ENCODE peak calls at places on chromosome 4, in eight cellular contexts. X is tibial nerve, V is MM.1S, L is psoas muscle, W is body of pancreas, I is upper lobe of right lung, Y is glutamatergic neuron, O is cardiac fibroblast. E is an unnamed sample.

GRCh38 chr4:71487324-71487677 is 148.5 kb downstream of the SLC4A4 start:
- DNase-seq in X (no peak), V (no peak), L (no peak), W (peak), I (no peak), Y (no peak), O (no peak), E (no peak)

GRCh38 chr4:74389494-74389893 is 24.5 kb downstream of the EREG start:
- DNase-seq in X (no peak), V (no peak), L (no peak), W (no peak), I (no peak), Y (no peak), O (no peak), E (no peak)

GRCh38 chr4:2425386-2426068 is 6.8 kb downstream of the CFAP99 start:
- DNase-seq in X (no peak), V (no peak), L (peak), W (no peak), I (no peak), Y (no peak), O (no peak), E (no peak)

GRCh38 chr4:168440442-168441264 is 39.6 kb downstream of the DDX60L start:
- DNase-seq in X (no peak), V (no peak), L (no peak), W (no peak), I (no peak), Y (no peak), O (peak), E (no peak)

GRCh38 chr4:138414202-138414601 is 172.1 kb upstream of the SLC7A11 start:
- DNase-seq in X (no peak), V (no peak), L (no peak), W (no peak), I (no peak), Y (no peak), O (no peak), E (no peak)

GRCh38 chr4:6169239-6169638 is 31.1 kb downstream of the JAKMIP1 start:
- DNase-seq in X (no peak), V (no peak), L (no peak), W (no peak), I (no peak), Y (no peak), O (no peak), E (no peak)

GRCh38 chr4:7121174-7121573 is 53.3 kb upstream of the GRPEL1 start:
- DNase-seq in X (no peak), V (no peak), L (no peak), W (no peak), I (no peak), Y (no peak), O (no peak), E (no peak)

GRCh38 chr4:89111833-89112563 is 665 bp downstream of the TIGD2 start:
- DNase-seq in X (no peak), V (peak), L (no peak), W (no peak), I (no peak), Y (no peak), O (peak), E (no peak)

GRCh38 chr4:124641715-124642380 is 70.7 kb downstream of the ANKRD50 start:
- DNase-seq in X (peak), V (peak), L (no peak), W (peak), I (no peak), Y (no peak), O (peak), E (no peak)

GRCh38 chr4:105179539-105180401 is 33.1 kb downstream of the TET2 start:
- DNase-seq in X (no peak), V (no peak), L (no peak), W (no peak), I (no peak), Y (no peak), O (no peak), E (no peak)

GRCh38 chr4:7001271-7001670 is 41.9 kb upstream of the TADA2B start:
- DNase-seq in X (no peak), V (no peak), L (no peak), W (no peak), I (no peak), Y (no peak), O (no peak), E (no peak)

GRCh38 chr4:8601556-8601955 is 9.0 kb downstream of the CPZ start:
- DNase-seq in X (no peak), V (no peak), L (no peak), W (no peak), I (no peak), Y (no peak), O (no peak), E (no peak)

GRCh38 chr4:172547724-172548123 is 620.9 kb upstream of the GALNT7 start:
- DNase-seq in X (no peak), V (no peak), L (no peak), W (no peak), I (no peak), Y (no peak), O (no peak), E (no peak)

DNA sequence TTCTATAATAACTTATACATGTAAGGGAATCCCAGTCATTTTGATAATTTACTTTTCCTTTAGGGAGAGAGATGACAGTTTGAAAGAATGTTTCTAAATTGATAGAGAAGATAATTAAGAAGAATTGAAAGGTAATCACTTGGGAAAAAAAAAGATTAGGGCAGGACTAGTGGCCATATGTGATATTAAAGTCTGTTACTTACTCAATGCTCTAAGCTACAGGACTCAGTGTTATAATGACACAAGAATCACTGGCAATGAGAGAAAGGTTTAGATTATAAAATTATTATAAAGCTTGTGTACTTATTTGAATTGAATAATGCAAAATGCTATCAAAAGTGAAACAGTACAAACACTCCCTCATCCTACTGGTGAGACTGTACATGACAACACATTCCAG is 265.3 kb downstream of the BANK1 start:
- DNase-seq in X (no peak), V (no peak), L (no peak), W (no peak), I (no peak), Y (no peak), O (no peak), E (no peak)
- TF ChIP-seq CTCF in X (no peak), V (no peak), L (no peak), W (no peak), I (no peak), Y (peak), O (no peak), E (peak)

GRCh38 chr4:120870279-120870673 is 52.2 kb downstream of the PRDM5 start:
- DNase-seq in X (no peak), V (no peak), L (no peak), W (peak), I (no peak), Y (peak), O (no peak), E (no peak)
- TF ChIP-seq CTCF in X (no peak), V (peak), L (no peak), W (no peak), I (no peak), Y (no peak), O (peak), E (no peak)

DNA sequence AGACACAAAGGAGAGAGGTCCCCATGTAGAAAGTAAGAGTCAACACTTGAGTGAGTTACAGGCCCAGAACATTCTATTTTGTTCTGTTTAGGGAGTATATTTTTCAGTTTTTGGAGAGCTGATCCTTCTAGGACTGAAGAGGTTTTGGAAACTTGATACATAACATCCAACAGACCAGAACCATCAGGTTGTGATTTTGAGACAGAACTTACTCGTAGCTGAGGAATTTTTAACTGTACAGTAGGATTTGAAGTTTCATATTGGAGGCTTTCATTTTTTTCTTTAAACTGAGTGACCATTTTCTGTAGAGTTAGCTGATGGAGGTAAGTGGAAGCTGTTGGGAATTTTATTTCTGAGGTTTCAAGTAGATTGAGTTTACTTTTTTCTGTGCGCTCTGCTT is 73.3 kb downstream of the NCAPG start:
- DNase-seq in X (no peak), V (no peak), L (no peak), W (no peak), I (no peak), Y (no peak), O (peak), E (no peak)
- TF ChIP-seq CTCF in X (no peak), V (no peak), L (no peak), W (no peak), I (no peak), Y (no peak), O (no peak), E (no peak)

DNA sequence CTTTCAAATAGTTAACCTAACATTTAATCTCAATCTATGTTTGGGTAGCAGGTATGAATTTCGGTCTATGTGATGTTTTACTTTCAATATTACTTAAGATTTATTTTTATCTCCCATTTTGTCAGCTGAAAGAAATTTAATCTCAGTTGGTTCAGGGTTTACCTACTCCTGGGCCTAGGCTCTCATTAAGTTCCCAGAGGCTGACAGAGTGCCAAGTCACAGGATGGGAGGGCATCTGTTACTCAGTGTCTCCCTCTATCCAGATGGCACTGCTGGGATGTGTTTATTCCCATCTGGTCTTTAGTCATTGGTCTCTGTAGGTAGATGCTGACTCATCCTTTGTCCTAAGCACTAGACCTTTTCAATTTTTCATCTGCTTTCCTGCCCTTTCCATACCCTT is 129.4 kb upstream of the ARSJ start:
- DNase-seq in X (no peak), V (peak), L (no peak), W (no peak), I (no peak), Y (peak), O (peak), E (no peak)
- TF ChIP-seq CTCF in X (no peak), V (no peak), L (no peak), W (no peak), I (no peak), Y (no peak), O (no peak), E (no peak)

GRCh38 chr4:110970642-110971041 is 347.8 kb upstream of the PITX2 start:
- DNase-seq in X (no peak), V (peak), L (peak), W (peak), I (no peak), Y (peak), O (peak), E (no peak)
- TF ChIP-seq CTCF in X (no peak), V (peak), L (peak), W (peak), I (peak), Y (peak), O (peak), E (peak)

GRCh38 chr4:176569301-176569700 is 223.4 kb downstream of the VEGFC start:
- DNase-seq in X (no peak), V (no peak), L (no peak), W (no peak), I (no peak), Y (no peak), O (peak), E (no peak)
- TF ChIP-seq CTCF in X (no peak), V (no peak), L (no peak), W (no peak), I (no peak), Y (no peak), O (no peak), E (peak)

DNA sequence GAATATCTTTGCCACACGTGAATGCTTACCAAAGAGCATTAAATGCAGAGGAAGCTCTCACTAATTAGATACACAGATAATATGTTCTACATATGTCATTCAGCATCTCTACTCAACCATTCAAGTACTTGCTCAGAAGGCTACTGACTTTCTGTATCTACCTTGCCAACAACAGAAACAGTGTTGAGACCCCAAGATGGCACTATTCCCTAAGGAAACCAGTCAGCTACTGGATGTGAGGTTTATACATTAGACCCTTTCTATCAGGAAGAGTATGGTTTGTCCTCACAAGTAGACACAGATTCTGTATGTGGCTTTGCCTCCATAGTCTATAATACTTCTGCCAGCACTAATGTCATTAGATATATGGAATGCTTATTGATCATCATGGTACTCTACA is 443.9 kb upstream of the INTU start:
- DNase-seq in X (no peak), V (no peak), L (no peak), W (no peak), I (no peak), Y (no peak), O (no peak), E (no peak)
- TF ChIP-seq CTCF in X (no peak), V (no peak), L (no peak), W (no peak), I (peak), Y (no peak), O (no peak), E (peak)

DNA sequence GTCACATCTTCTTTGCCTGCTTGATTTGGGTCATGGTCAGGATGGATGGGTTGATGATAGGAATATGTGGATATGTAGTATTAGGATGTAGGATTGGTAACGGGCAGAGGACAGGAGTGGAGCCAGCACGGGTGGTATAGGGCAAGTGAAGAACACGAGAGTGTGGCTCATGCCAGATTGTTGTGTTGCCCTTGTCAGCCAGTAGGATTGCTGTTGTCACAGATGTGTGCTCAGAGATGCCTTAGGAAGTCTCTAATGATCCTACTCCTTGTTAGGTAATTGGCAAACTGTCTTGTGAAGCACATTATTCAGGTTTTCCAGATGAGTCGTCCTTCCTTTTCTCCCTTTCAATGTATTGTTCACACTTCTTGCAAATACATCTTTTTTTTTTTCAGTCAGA is 5.5 kb downstream of the ATP10D start:
- DNase-seq in X (no peak), V (peak), L (no peak), W (no peak), I (no peak), Y (peak), O (peak), E (no peak)
- TF ChIP-seq CTCF in X (no peak), V (peak), L (peak), W (no peak), I (peak), Y (peak), O (peak), E (peak)

DNA sequence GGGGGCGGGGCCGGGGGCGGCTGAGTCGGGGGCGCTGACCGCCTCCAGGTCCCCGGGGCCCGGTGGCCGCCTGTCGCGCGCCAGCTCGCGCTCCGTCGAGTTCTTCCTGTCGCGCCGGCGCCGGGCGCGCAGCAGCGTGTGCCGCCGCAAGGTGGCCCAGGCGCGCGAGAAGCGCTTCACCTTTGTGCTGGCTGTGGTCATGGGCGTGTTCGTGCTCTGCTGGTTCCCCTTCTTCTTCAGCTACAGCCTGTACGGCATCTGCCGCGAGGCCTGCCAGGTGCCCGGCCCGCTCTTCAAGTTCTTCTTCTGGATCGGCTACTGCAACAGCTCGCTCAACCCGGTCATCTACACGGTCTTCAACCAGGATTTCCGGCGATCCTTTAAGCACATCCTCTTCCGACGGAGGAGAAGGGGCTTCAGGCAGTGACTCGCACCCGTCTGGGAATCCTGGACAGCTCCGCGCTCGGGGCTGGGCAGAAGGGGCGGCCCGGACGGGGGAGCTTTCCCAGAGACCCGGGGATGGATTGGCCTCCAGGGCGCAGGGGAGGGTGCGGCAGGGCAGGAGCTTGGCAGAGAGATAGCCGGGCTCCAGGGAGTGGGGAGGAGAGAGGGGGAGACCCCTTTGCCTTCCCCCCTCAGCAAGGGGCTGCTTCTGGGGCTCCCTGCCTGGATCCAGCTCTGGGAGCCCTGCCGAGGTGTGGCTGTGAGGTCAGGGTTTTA is 1.5 kb downstream of the ADRA2C start:
- DNase-seq in X (no peak), V (no peak), L (no peak), W (no peak), I (no peak), Y (peak), O (peak), E (no peak)
- TF ChIP-seq CTCF in X (no peak), V (no peak), L (no peak), W (peak), I (no peak), Y (peak), O (no peak), E (no peak)

E was measured in chondrocyte.